ENCODE peak calls at places on chromosomes 6 and 20, in seven cellular contexts. I is stimulated activated CD4-positive, alpha-beta T cell treated with anti-CD3 and anti-CD28 coated beads, Interleukin-1b, Interleukin-23, amount 100 ng/mL, for 24 hours; A is HT1080; B is lower lobe of right lung; O is AG09309; Z is AG04450; P is activated effector memory CD4-positive, alpha-beta T cell treated with Interleukin-2 at 50 U/mL for 16 hours. J is an unnamed sample.

GRCh38 chr20:61896058-61896961 is 169.4 kb downstream of the TAF4 start:
- DNase-seq in A (peak; percentile 42), O (no peak), Z (no peak), P (no peak), I (no peak), B (no peak), J (peak; percentile 16)

GRCh38 chr20:23588434-23589403 is 17.0 kb downstream of the CST9 start:
- DNase-seq in Z (no peak), P (no peak), A (no peak), O (no peak), B (no peak), I (no peak), J (no peak)

GRCh38 chr6:150691463-150691862 is 91.8 kb downstream of the PLEKHG1 start:
- DNase-seq in A (no peak), P (no peak), B (no peak), O (no peak), Z (no peak), I (no peak), J (no peak)

GRCh38 chr20:42656130-42656529 is 533.6 kb downstream of the PTPRT start:
- DNase-seq in A (no peak), Z (no peak), I (no peak), B (no peak), P (no peak), O (no peak), J (no peak)

GRCh38 chr6:167762259-167762962 is 64.3 kb upstream of the AFDN start:
- DNase-seq in P (no peak), B (no peak), Z (no peak), I (no peak), O (no peak), A (no peak), J (no peak)

GRCh38 chr6:11460837-11461661 is 76.5 kb upstream of the TMEM170B start:
- DNase-seq in O (no peak), B (no peak), A (no peak), P (no peak), Z (no peak), I (no peak), J (peak; percentile 25)

GRCh38 chr6:83708546-83708969 is 343 bp downstream of the SNAP91 start:
- DNase-seq in O (no peak), A (no peak), P (no peak), B (peak; percentile 28), I (no peak), Z (no peak), J (no peak)

GRCh38 chr6:38510205-38510604 is 129.5 kb downstream of the BTBD9 start:
- DNase-seq in I (no peak), P (no peak), O (no peak), Z (no peak), B (no peak), A (peak; percentile 40), J (no peak)

GRCh38 chr20:4813076-4813838 is 91.5 kb downstream of the PRND start:
- DNase-seq in I (no peak), A (no peak), B (no peak), Z (no peak), O (no peak), P (no peak), J (peak; percentile 46)

GRCh38 chr20:43983359-43983758 is 68.7 kb downstream of the TOX2 start:
- DNase-seq in A (no peak), Z (no peak), O (no peak), I (no peak), P (no peak), B (no peak), J (peak; percentile 72)

GRCh38 chr6:155259202-155259601 is 4.6 kb upstream of the CLDN20 start:
- DNase-seq in P (no peak), I (no peak), Z (no peak), O (no peak), B (no peak), A (no peak), J (no peak)

GRCh38 chr6:45864651-45865050 is 151.0 kb downstream of the CLIC5 start:
- DNase-seq in Z (no peak), I (no peak), B (no peak), P (no peak), A (peak; percentile 46), O (no peak), J (no peak)

GRCh38 chr6:157229733-157230132 is 93.6 kb downstream of the TMEM242 start:
- DNase-seq in Z (no peak), P (no peak), I (no peak), O (no peak), A (no peak), B (no peak), J (no peak)

GRCh38 chr6:113776998-113777397 is 80.1 kb upstream of the MARCKS start:
- DNase-seq in B (no peak), I (no peak), A (no peak), O (no peak), P (no peak), Z (no peak), J (no peak)

GRCh38 chr6:6319947-6320811 is at the start of gene F13A1:
- DNase-seq in B (peak; percentile 51), O (no peak), P (no peak), I (no peak), A (no peak), Z (no peak), J (no peak)

GRCh38 chr20:45183084-45183483 is 8.4 kb downstream of the PI3 start:
- DNase-seq in P (no peak), B (no peak), Z (no peak), O (no peak), A (no peak), I (no peak), J (no peak)

GRCh38 chr20:2468581-2469407 is 1.8 kb downstream of the SNRPB start:
- DNase-seq in O (no peak), A (no peak), B (no peak), I (no peak), P (no peak), Z (no peak), J (no peak)

GRCh38 chr6:156756630-156757610 is 20.3 kb upstream of the ARID1B start:
- DNase-seq in A (no peak), B (no peak), P (no peak), O (no peak), Z (no peak), I (no peak), J (no peak)

GRCh38 chr20:21557246-21557982 is 43.5 kb upstream of the NKX2-2 start:
- DNase-seq in O (no peak), B (no peak), A (peak; percentile 11), P (peak; percentile 36), Z (no peak), I (no peak), J (no peak)

GRCh38 chr20:47430862-47431588 is 70.7 kb upstream of the NCOA3 start:
- DNase-seq in P (no peak), Z (no peak), B (no peak), A (no peak), I (no peak), O (no peak), J (no peak)

GRCh38 chr6:79949235-79949634 is 1.9 kb upstream of the ELOVL4 start:
- DNase-seq in O (peak; percentile 11), B (peak; percentile 49), P (no peak), Z (peak; percentile 23), A (peak; percentile 44), I (no peak), J (peak; percentile 48)

GRCh38 chr6:118735320-118735719 is 83.9 kb upstream of the CEP85L start:
- DNase-seq in O (no peak), B (no peak), I (no peak), Z (no peak), A (no peak), P (no peak), J (no peak)

GRCh38 chr20:11989018-11989771 is 71.5 kb downstream of the BTBD3 start:
- DNase-seq in Z (no peak), A (no peak), B (no peak), I (no peak), O (no peak), P (no peak), J (no peak)

GRCh38 chr6:100726741-100727140 is 154.4 kb downstream of the ASCC3 start:
- DNase-seq in I (no peak), B (no peak), Z (no peak), O (no peak), P (no peak), A (no peak), J (no peak)

GRCh38 chr6:127606131-127606562 is 29.2 kb downstream of the C6orf58 start:
- DNase-seq in A (peak; percentile 60), I (no peak), O (peak; percentile 20), Z (no peak), B (no peak), P (no peak), J (no peak)

GRCh38 chr6:22536111-22536510 is 33.3 kb upstream of the HDGFL1 start:
- DNase-seq in B (no peak), P (no peak), O (no peak), Z (no peak), I (no peak), A (no peak), J (no peak)

GRCh38 chr6:13814176-13814937 is at the start of gene MCUR1:
- DNase-seq in Z (peak; percentile 20), P (peak; percentile 75), O (no peak), A (peak; percentile 80), I (peak; percentile 35), B (peak; percentile 91), J (peak; percentile 88)

GRCh38 chr6:169223006-169223405 is 30.6 kb downstream of the THBS2 start:
- DNase-seq in Z (no peak), I (no peak), A (no peak), B (no peak), O (no peak), P (no peak), J (no peak)

GRCh38 chr20:45041464-45042337 is 59.2 kb downstream of the KCNS1 start:
- DNase-seq in I (no peak), B (no peak), P (no peak), O (no peak), Z (no peak), A (peak; percentile 78), J (no peak)

GRCh38 chr6:135115411-135116293 is 61.0 kb upstream of the HBS1L start:
- DNase-seq in A (no peak), B (no peak), I (no peak), Z (no peak), O (no peak), P (no peak), J (no peak)

GRCh38 chr20:458766-459165 is 3.6 kb downstream of the TBC1D20 start:
- DNase-seq in A (no peak), O (no peak), P (no peak), I (no peak), B (no peak), Z (no peak), J (no peak)

GRCh38 chr6:68640506-68640875 is 5.4 kb downstream of the ADGRB3 start:
- DNase-seq in I (no peak), P (no peak), A (no peak), Z (no peak), B (no peak), O (no peak), J (no peak)

GRCh38 chr6:80547827-80548226 is 441.4 kb downstream of the BCKDHB start:
- DNase-seq in B (no peak), A (peak; percentile 86), O (peak; percentile 80), Z (peak; percentile 64), P (no peak), I (no peak), J (no peak)

GRCh38 chr20:370151-370600 is 10.4 kb upstream of the TRIB3 start:
- DNase-seq in I (no peak), O (no peak), Z (no peak), A (no peak), P (no peak), B (peak; percentile 58), J (no peak)

GRCh38 chr6:134882426-134883038 is 67.4 kb downstream of the ALDH8A1 start:
- DNase-seq in B (peak; percentile 56), P (no peak), A (peak; percentile 56), I (no peak), O (peak; percentile 39), Z (peak; percentile 63), J (peak; percentile 39)

GRCh38 chr20:51076841-51077543 is 54.1 kb upstream of the KCNG1 start:
- DNase-seq in A (no peak), I (no peak), O (no peak), Z (no peak), P (no peak), B (no peak), J (no peak)

GRCh38 chr6:49423817-49424216 is 39.2 kb downstream of the MMUT start:
- DNase-seq in P (no peak), A (peak; percentile 1), B (no peak), I (no peak), Z (no peak), O (no peak), J (no peak)

GRCh38 chr20:63792866-63793265 is 38.2 kb downstream of the ZBTB46 start:
- DNase-seq in B (no peak), P (no peak), Z (no peak), A (no peak), O (no peak), I (no peak), J (no peak)

J was measured in stimulated activated naive CD8-positive, alpha-beta T cell treated with anti-CD3 and anti-CD28 coated beads, Interleukin-15, Interleukin-2, amounts not matched to agents 100 U/mL and 50 U/mL, for 24 hours.